ENCODE peak calls at places on chromosomes 6 and 20, in seven cellular contexts. E is WERI-Rb-1; Z is adrenal gland; W is ascending aorta; L is CD8-positive, alpha-beta memory T cell; G is A549; D is body of pancreas. H is an unnamed sample.

GRCh38 chr6:142903806-142904205 is 41.2 kb downstream of the HIVEP2 start:
- DNase-seq in G (no peak), Z (no peak), L (peak), W (no peak), E (no peak), D (no peak), H (no peak)

GRCh38 chr6:164927288-164928040 is 381.9 kb downstream of the C6orf118 start:
- DNase-seq in G (peak), D (peak), W (peak), L (peak), E (peak), Z (peak), H (peak)

GRCh38 chr6:57173886-57174510 is 1.9 kb downstream of the BAG2 start:
- DNase-seq in E (no peak), L (no peak), G (peak), D (no peak), Z (no peak), W (no peak), H (no peak)

GRCh38 chr6:105310371-105310770 is 92.5 kb downstream of the PREP start:
- DNase-seq in Z (no peak), E (no peak), D (no peak), G (no peak), W (no peak), L (no peak), H (no peak)

GRCh38 chr6:138580040-138580439 is 80.7 kb upstream of the NHSL1 start:
- DNase-seq in D (no peak), L (no peak), E (no peak), Z (no peak), W (no peak), G (no peak), H (no peak)

GRCh38 chr6:48986105-48986504 is 476.9 kb downstream of the MMUT start:
- DNase-seq in L (no peak), W (no peak), Z (no peak), G (no peak), D (no peak), E (no peak), H (no peak)

GRCh38 chr6:35497571-35498406 is 910 bp upstream of the TEAD3 start:
- DNase-seq in W (peak), Z (no peak), D (peak), G (peak), E (peak), L (peak), H (no peak)

GRCh38 chr6:151958332-151958731 is 150.8 kb downstream of the ESR1 start:
- DNase-seq in E (no peak), D (no peak), Z (no peak), L (no peak), W (no peak), G (no peak), H (no peak)

GRCh38 chr6:38155576-38156204 is 336.2 kb downstream of the ZFAND3 start:
- DNase-seq in Z (no peak), E (no peak), L (no peak), G (no peak), W (no peak), D (no peak), H (no peak)

GRCh38 chr20:1567392-1568165 is 10.1 kb upstream of the SIRPD start:
- DNase-seq in W (no peak), G (peak), L (no peak), Z (no peak), D (peak), E (no peak), H (no peak)

GRCh38 chr6:273441-274111 is 18.7 kb upstream of the DUSP22 start:
- DNase-seq in E (no peak), Z (no peak), L (no peak), D (no peak), G (no peak), W (no peak), H (no peak)

GRCh38 chr20:52269327-52269726 is 77.7 kb upstream of the ZFP64 start:
- DNase-seq in Z (no peak), G (no peak), L (no peak), D (no peak), E (no peak), W (no peak), H (no peak)

GRCh38 chr6:127366281-127367022 is 23.0 kb upstream of the ECHDC1 start:
- DNase-seq in E (no peak), W (peak), Z (no peak), D (no peak), L (no peak), G (peak), H (no peak)

GRCh38 chr6:16391451-16391912 is 153.1 kb downstream of the GMPR start:
- DNase-seq in E (no peak), Z (no peak), D (no peak), G (no peak), W (no peak), L (no peak), H (no peak)

GRCh38 chr6:105740946-105741605 is 338.2 kb upstream of the PREP start:
- DNase-seq in E (no peak), G (no peak), D (no peak), W (no peak), Z (no peak), L (no peak), H (no peak)

GRCh38 chr6:11363881-11364576 is 131.6 kb upstream of the NEDD9 start:
- DNase-seq in Z (no peak), W (no peak), E (no peak), D (no peak), G (no peak), L (no peak), H (no peak)

GRCh38 chr6:43990627-43991619 is 136.3 kb downstream of the MRPL14 start:
- DNase-seq in E (peak), G (peak), D (peak), Z (no peak), L (no peak), W (no peak), H (no peak)

GRCh38 chr6:33667072-33667471 is 44.4 kb downstream of the UQCC2 start:
- DNase-seq in E (no peak), D (no peak), G (no peak), Z (no peak), L (no peak), W (no peak), H (no peak)

GRCh38 chr20:59210186-59210585 is 46.6 kb downstream of the ZNF831 start:
- DNase-seq in G (no peak), Z (no peak), W (no peak), D (no peak), E (no peak), L (no peak), H (no peak)

GRCh38 chr20:23255658-23256385 is 94.8 kb upstream of the NXT1 start:
- DNase-seq in W (no peak), L (no peak), D (no peak), G (no peak), Z (no peak), E (no peak), H (no peak)

GRCh38 chr20:3738109-3739053 is 5.9 kb downstream of the HSPA12B start:
- DNase-seq in W (no peak), Z (no peak), D (no peak), G (no peak), L (no peak), E (peak), H (no peak)

GRCh38 chr6:45965007-45965406 is 50.7 kb downstream of the CLIC5 start:
- DNase-seq in Z (no peak), G (no peak), L (no peak), D (no peak), W (no peak), E (no peak), H (no peak)

GRCh38 chr6:12008366-12009179 is 3.5 kb upstream of the HIVEP1 start:
- DNase-seq in Z (peak), G (peak), W (peak), L (peak), D (peak), E (peak), H (peak)

GRCh38 chr6:34570066-34570833 is 14.1 kb upstream of the SPDEF start:
- DNase-seq in D (no peak), G (no peak), E (no peak), Z (no peak), W (no peak), L (no peak), H (no peak)

GRCh38 chr6:166757226-166758135 is 130.4 kb upstream of the RPS6KA2 start:
- DNase-seq in L (no peak), D (no peak), Z (no peak), E (no peak), G (no peak), W (no peak), H (no peak)

GRCh38 chr20:38407321-38407720 is 27.8 kb downstream of the SNHG17 start:
- DNase-seq in L (no peak), D (no peak), G (no peak), W (no peak), E (no peak), Z (no peak), H (no peak)

GRCh38 chr20:7333846-7334245 is 566.4 kb downstream of the BMP2 start:
- DNase-seq in L (no peak), W (no peak), D (no peak), E (no peak), Z (no peak), G (no peak), H (no peak)

GRCh38 chr20:4025679-4026078 is 10.3 kb upstream of the RNF24 start:
- DNase-seq in G (no peak), W (no peak), D (no peak), E (no peak), L (no peak), Z (no peak), H (no peak)

GRCh38 chr6:169837529-169838250 is 86.3 kb downstream of the ERMARD start:
- DNase-seq in Z (no peak), W (no peak), G (no peak), E (no peak), L (no peak), D (no peak), H (no peak)

GRCh38 chr6:164195605-164196004 is 781.1 kb downstream of the QKI start:
- DNase-seq in W (no peak), E (no peak), G (no peak), L (no peak), D (no peak), Z (no peak), H (no peak)

GRCh38 chr6:140366991-140367390 is 992.5 kb upstream of the CITED2 start:
- DNase-seq in Z (no peak), G (no peak), L (no peak), E (no peak), W (no peak), D (no peak), H (no peak)

GRCh38 chr6:35664945-35665344 is 23.8 kb downstream of the FKBP5 start:
- DNase-seq in W (no peak), L (no peak), Z (no peak), D (no peak), E (no peak), G (no peak), H (no peak)

GRCh38 chr20:59604770-59605665 is 678 bp downstream of the PHACTR3 start:
- DNase-seq in Z (no peak), W (no peak), L (no peak), D (no peak), E (no peak), G (no peak), H (no peak)

GRCh38 chr6:19806971-19807396 is 30.2 kb upstream of the ID4 start:
- DNase-seq in D (no peak), Z (no peak), L (no peak), W (no peak), G (no peak), E (no peak), H (no peak)

GRCh38 chr6:5259428-5259827 is 1.3 kb downstream of the LYRM4 start:
- DNase-seq in G (no peak), W (no peak), Z (no peak), L (no peak), D (no peak), E (no peak), H (no peak)
- H3K27ac ChIP-seq in G (no peak), W (peak), Z (no peak), L (peak), D (peak), E (no peak), H (no peak)

DNA sequence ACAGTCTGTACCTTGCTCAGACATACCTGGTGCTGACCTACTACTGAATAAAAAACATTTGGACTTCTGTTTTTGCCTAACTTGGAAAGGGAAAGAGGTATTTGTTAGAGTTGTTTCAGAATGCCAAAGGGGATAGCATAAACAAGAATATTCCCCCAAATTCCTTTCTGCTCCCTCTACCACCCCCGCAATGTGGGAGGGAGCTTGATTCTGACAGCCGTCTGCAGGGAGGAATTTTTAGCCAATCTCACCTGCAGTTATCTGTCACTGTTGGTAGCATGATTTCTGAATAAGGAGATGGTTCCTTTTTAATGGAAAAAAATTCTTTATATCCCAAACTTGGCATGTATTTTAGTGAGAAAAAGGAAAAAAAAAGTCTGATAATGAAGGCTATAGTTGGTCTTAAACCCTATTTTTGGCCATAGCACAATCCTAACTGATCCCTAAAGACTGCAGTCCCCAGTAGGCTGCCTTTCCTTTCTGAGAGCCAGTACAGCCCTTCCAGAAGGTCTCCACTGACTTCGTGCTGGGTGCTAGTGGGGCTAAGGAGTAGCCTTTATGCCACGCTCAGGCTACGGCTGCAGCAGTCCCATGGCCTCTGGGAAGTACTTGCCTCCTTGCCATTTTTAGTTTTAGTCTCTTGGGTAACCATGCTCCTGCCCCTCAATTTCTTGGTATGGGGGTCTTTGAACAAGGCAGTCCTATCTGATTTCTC is 13.6 kb upstream of the PDE7B start:
- DNase-seq in G (no peak), W (no peak), Z (no peak), L (no peak), E (no peak), D (no peak), H (no peak)
- H3K4me3 ChIP-seq in G (no peak), W (no peak), Z (no peak), L (no peak), E (no peak), D (no peak), H (no peak)

GRCh38 chr20:25545171-25545570 is 40.2 kb downstream of the NINL start:
- DNase-seq in D (no peak), W (no peak), E (no peak), G (no peak), L (no peak), Z (no peak), H (no peak)
- H3K27ac ChIP-seq in D (no peak), W (no peak), E (peak), G (peak), L (no peak), Z (no peak), H (no peak)

DNA sequence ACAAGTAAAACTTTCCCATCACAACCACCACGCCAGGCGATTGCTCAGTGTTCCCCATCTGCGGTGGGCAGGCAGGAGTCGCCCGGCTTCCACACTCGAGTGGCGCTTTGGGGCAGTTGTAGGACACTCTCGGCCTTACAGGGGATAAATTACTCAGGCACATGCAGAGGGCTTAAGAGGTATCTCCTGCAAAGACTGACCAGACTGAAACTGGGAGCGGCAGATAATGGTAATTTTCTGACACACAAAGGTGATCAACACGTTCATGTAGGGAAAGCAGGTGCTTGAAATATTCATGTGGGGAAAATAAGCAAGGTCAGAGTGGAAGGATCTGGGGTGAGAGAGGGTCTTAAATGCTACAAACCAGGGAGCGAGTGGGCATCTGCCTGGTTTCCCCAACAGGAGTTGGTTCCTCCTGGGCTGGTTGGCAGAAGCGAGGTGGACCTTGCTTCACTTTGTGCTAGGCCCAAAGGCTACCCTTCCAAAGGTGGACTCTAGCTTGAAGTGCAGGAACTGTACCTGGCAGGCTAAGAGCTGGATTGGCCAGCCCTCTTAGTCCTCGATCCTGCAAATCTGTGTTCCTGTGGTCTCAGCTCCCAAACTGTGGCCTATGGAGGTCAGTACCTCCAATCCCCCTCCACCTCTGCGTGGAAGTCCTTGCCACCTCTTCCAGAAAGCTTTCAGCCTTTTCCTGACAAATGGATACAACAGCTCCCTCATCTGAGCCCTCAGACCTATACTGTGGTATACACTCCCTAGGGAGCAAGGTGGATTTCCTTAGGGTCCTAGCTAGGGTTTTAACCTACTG is 16.7 kb downstream of the PLAGL2 start:
- DNase-seq in G (no peak), L (no peak), E (peak), Z (no peak), W (no peak), D (no peak), H (no peak)
- H3K4me3 ChIP-seq in G (no peak), L (no peak), E (peak), Z (peak), W (peak), D (no peak), H (peak)

GRCh38 chr6:137211910-137212309 is 7.3 kb downstream of the IFNGR1 start:
- DNase-seq in G (no peak), L (no peak), E (no peak), W (no peak), D (no peak), Z (no peak), H (no peak)
- H3K27ac ChIP-seq in G (no peak), L (no peak), E (no peak), W (no peak), D (no peak), Z (no peak), H (no peak)

GRCh38 chr6:7137335-7138106 is 29.8 kb downstream of the RREB1 start:
- DNase-seq in L (peak), D (peak), W (peak), G (peak), E (peak), Z (peak), H (no peak)

GRCh38 chr6:7138921-7139358 is 31.2 kb downstream of the RREB1 start:
- DNase-seq in G (peak), E (peak), L (peak), D (peak), Z (no peak), W (no peak), H (no peak)

GRCh38 chr6:7136859-7137334 is 29.1 kb downstream of the RREB1 start:
- DNase-seq in L (no peak), Z (no peak), W (peak), E (peak), D (no peak), G (no peak), H (no peak)

GRCh38 chr6:7139835-7140470 is 32.2 kb downstream of the RREB1 start:
- DNase-seq in W (no peak), G (no peak), Z (no peak), D (peak), L (no peak), E (no peak), H (no peak)

GRCh38 chr6:7138111-7138510 is 30.4 kb downstream of the RREB1 start:
- DNase-seq in L (no peak), Z (no peak), D (no peak), G (no peak), W (no peak), E (peak), H (no peak)
- H3K4me3 ChIP-seq in L (peak), Z (no peak), D (no peak), G (peak), W (no peak), E (no peak), H (no peak)

GRCh38 chr6:157134402-157135074 is 188.8 kb downstream of the TMEM242 start:
- DNase-seq in D (no peak), L (no peak), E (no peak), G (no peak), Z (no peak), W (no peak), H (no peak)

GRCh38 chr6:157137501-157137900 is 185.8 kb downstream of the TMEM242 start:
- DNase-seq in E (no peak), D (no peak), G (no peak), L (no peak), W (no peak), Z (no peak), H (no peak)

GRCh38 chr6:157139054-157139708 is 184.1 kb downstream of the TMEM242 start:
- DNase-seq in Z (no peak), E (peak), G (no peak), D (no peak), W (no peak), L (no peak), H (no peak)

GRCh38 chr6:157133856-157134255 is 189.5 kb downstream of the TMEM242 start:
- DNase-seq in Z (no peak), L (no peak), D (no peak), E (no peak), G (no peak), W (no peak), H (no peak)

DNA sequence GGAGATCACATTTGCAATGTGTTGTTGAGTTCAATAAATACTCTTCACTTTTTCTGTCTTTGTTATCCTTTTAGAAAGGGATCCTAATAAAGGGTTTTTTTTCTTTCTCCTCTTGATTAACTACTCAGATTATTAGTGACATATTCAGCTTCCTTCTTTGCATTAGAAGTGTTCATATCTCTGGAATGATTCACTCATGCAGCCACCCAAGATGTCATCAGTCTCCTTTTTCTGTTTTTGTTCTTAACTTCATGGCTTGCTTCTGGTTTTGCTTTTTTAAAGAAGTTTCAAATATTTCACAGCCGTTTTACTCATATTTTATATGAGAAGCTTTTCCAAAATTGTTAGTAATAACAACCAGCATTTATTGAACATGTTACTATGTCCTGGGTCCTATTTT is 187.6 kb downstream of the TMEM242 start:
- DNase-seq in G (no peak), Z (no peak), D (no peak), L (no peak), W (no peak), E (no peak), H (no peak)
- H3K27ac ChIP-seq in G (no peak), Z (no peak), D (no peak), L (no peak), W (no peak), E (no peak), H (no peak)

DNA sequence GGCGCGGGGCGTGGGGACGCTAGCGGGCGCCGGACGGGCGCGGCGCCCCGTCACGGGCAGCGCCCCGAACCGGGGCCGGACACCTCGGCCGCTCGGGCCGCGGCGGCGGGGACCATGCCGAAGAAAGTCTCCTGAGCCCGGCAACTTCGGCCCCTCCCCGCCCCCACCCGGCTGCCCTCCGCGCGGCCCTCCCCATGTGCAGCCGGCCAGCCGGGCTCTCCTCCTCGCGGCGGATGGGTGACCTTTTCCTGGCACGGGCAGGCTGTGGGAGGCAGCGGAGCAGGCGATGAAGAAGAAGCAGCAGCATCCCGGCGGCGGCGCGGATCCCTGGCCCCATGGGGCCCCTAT is 289 bp downstream of the UST start:
- DNase-seq in L (no peak), G (no peak), D (peak), E (no peak), Z (peak), W (peak), H (peak)
- H3K4me3 ChIP-seq in L (peak), G (peak), D (peak), E (peak), Z (no peak), W (peak), H (peak)

GRCh38 chr20:53556267-53556897 is 37.3 kb downstream of the ZNF217 start:
- DNase-seq in Z (no peak), G (no peak), L (no peak), D (no peak), E (no peak), W (no peak), H (no peak)

GRCh38 chr20:53547664-53548239 is 45.9 kb downstream of the ZNF217 start:
- DNase-seq in G (peak), E (peak), W (no peak), D (peak), L (no peak), Z (peak), H (peak)

GRCh38 chr20:53555081-53555480 is 38.6 kb downstream of the ZNF217 start:
- DNase-seq in L (no peak), E (no peak), W (no peak), G (no peak), D (no peak), Z (no peak), H (no peak)

GRCh38 chr20:53550590-53551187 is 43.0 kb downstream of the ZNF217 start:
- DNase-seq in G (no peak), Z (no peak), W (no peak), D (no peak), L (no peak), E (no peak), H (no peak)
- H3K27ac ChIP-seq in G (no peak), Z (no peak), W (no peak), D (no peak), L (no peak), E (no peak), H (no peak)

H was measured in prostate gland.